ENCODE peak calls at places on chromosomes 7 and 10, in four cellular contexts. S is body of pancreas, X is dorsolateral prefrontal cortex, B is A549. R is an unnamed sample.

GRCh38 chr10:30600005-30600404 is 29.5 kb downstream of the LYZL2 start:
- DNase-seq in X (no peak), B (no peak), S (no peak), R (no peak)

GRCh38 chr10:109029870-109030269 is 893.4 kb downstream of the XPNPEP1 start:
- DNase-seq in B (no peak), X (no peak), S (no peak), R (no peak)

GRCh38 chr7:26735976-26736600 is 128.3 kb downstream of the SKAP2 start:
- DNase-seq in S (no peak), X (no peak), B (no peak), R (no peak)

GRCh38 chr10:35219292-35219691 is 92.6 kb downstream of the CREM start:
- DNase-seq in S (no peak), B (no peak), X (no peak), R (no peak)

GRCh38 chr10:124688889-124689670 is 55.1 kb downstream of the FAM53B start:
- DNase-seq in B (no peak), X (no peak), S (no peak), R (no peak)

GRCh38 chr7:97025983-97026704 is 1.5 kb upstream of the DLX5 start:
- DNase-seq in S (no peak), X (no peak), B (no peak), R (no peak)

GRCh38 chr10:5283305-5284158 is 81.2 kb upstream of the UCN3 start:
- DNase-seq in S (peak), B (peak), X (peak), R (peak)

GRCh38 chr10:61643316-61643751 is 19.4 kb upstream of the CABCOCO1 start:
- DNase-seq in B (no peak), S (no peak), X (no peak), R (no peak)

GRCh38 chr7:143485091-143485490 is 7.4 kb downstream of the TAS2R41 start:
- DNase-seq in X (no peak), S (no peak), B (no peak), R (no peak)

GRCh38 chr7:36670585-36671431 is 53.5 kb downstream of the AOAH start:
- DNase-seq in B (peak), S (peak), X (peak), R (peak)

GRCh38 chr7:2978403-2978802 is 65.3 kb downstream of the CARD11 start:
- DNase-seq in X (no peak), S (peak), B (no peak), R (peak)

GRCh38 chr7:1087462-1087809 is 477 bp upstream of the GPER1 start:
- DNase-seq in S (no peak), X (no peak), B (no peak), R (no peak)

GRCh38 chr10:116771891-116772290 is 29.5 kb upstream of the HSPA12A start:
- DNase-seq in B (no peak), X (no peak), S (no peak), R (no peak)

GRCh38 chr7:25852249-25852994 is 299.6 kb upstream of the NFE2L3 start:
- DNase-seq in B (no peak), X (no peak), S (no peak), R (peak)

GRCh38 chr10:112949875-112950507 is at the start of gene TCF7L2:
- DNase-seq in B (peak), X (peak), S (peak), R (peak)

GRCh38 chr7:145212050-145212449 is 376.2 kb upstream of the TPK1 start:
- DNase-seq in X (peak), B (no peak), S (no peak), R (no peak)

GRCh38 chr10:24974978-24975377 is 22.6 kb upstream of the PRTFDC1 start:
- DNase-seq in B (no peak), X (no peak), S (no peak), R (peak)

GRCh38 chr7:4809691-4810090 is 34.3 kb downstream of the AP5Z1 start:
- DNase-seq in X (no peak), S (no peak), B (no peak), R (no peak)

GRCh38 chr7:104650991-104651680 is 322.7 kb downstream of the LHFPL3 start:
- DNase-seq in X (peak), B (no peak), S (peak), R (no peak)

GRCh38 chr10:2460846-2461245 is 606.5 kb upstream of the PFKP start:
- DNase-seq in B (no peak), X (no peak), S (no peak), R (no peak)

GRCh38 chr10:23174075-23174973 is 17.8 kb upstream of the PTF1A start:
- DNase-seq in X (no peak), S (peak), B (no peak), R (no peak)

GRCh38 chr10:58666024-58666423 is 153.4 kb downstream of the BICC1 start:
- DNase-seq in S (no peak), X (no peak), B (no peak), R (peak)

GRCh38 chr10:1360011-1360580 is 303.9 kb downstream of the WDR37 start:
- DNase-seq in B (no peak), S (no peak), X (no peak), R (no peak)

GRCh38 chr7:113892818-113893217 is 26.0 kb downstream of the PPP1R3A start:
- DNase-seq in S (no peak), X (no peak), B (no peak), R (no peak)

GRCh38 chr10:3887885-3888476 is 103.0 kb upstream of the KLF6 start:
- DNase-seq in B (peak), X (no peak), S (no peak), R (peak)

GRCh38 chr10:3882855-3883254 is 97.8 kb upstream of the KLF6 start:
- DNase-seq in S (no peak), B (no peak), X (no peak), R (no peak)

GRCh38 chr10:3887404-3887803 is 102.4 kb upstream of the KLF6 start:
- DNase-seq in S (peak), X (no peak), B (no peak), R (no peak)

GRCh38 chr10:3886666-3887251 is 101.8 kb upstream of the KLF6 start:
- DNase-seq in X (no peak), B (peak), S (peak), R (peak)

GRCh38 chr10:3886191-3886590 is 101.2 kb upstream of the KLF6 start:
- DNase-seq in B (peak), S (peak), X (no peak), R (peak)
- H3K27ac ChIP-seq in B (peak), S (peak), X (no peak), R (peak)

GRCh38 chr7:30332549-30332948 is 48.2 kb downstream of the ZNRF2 start:
- DNase-seq in X (no peak), S (no peak), B (no peak), R (no peak)
- H3K4me3 ChIP-seq in X (no peak), S (no peak), B (no peak), R (no peak)

GRCh38 chr7:111954474-111955311 is 251.5 kb downstream of the DOCK4 start:
- DNase-seq in S (no peak), X (peak), B (no peak), R (no peak)

GRCh38 chr7:111958431-111958830 is 247.8 kb downstream of the DOCK4 start:
- DNase-seq in B (no peak), X (no peak), S (no peak), R (no peak)

GRCh38 chr7:111951027-111951426 is 255.2 kb downstream of the DOCK4 start:
- DNase-seq in X (no peak), B (no peak), S (no peak), R (no peak)

GRCh38 chr7:111954056-111954455 is 252.1 kb downstream of the DOCK4 start:
- DNase-seq in X (no peak), B (no peak), S (no peak), R (no peak)

DNA sequence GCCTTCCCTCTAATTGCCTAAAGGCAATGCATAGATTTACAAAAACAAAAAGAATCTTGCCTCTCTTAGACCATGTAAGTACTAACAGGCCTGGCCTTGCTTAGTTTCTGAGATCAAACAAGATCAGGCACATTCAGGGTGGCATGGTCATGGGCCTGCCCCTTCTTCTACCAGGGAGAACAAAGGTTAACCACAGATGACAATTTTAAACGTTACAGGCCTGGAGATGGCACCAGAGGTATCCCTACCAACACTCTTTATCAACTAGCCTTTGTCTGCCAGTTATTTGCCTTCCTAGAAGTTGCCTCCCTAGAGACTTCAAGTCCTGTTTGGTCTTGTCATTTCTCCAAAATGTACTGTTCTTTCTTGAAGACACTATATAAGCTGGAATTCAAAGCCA is 252.6 kb downstream of the DOCK4 start:
- DNase-seq in X (peak), S (no peak), B (no peak), R (no peak)
- TF ChIP-seq CTCF in X (peak), S (no peak), B (peak), R (no peak)

DNA sequence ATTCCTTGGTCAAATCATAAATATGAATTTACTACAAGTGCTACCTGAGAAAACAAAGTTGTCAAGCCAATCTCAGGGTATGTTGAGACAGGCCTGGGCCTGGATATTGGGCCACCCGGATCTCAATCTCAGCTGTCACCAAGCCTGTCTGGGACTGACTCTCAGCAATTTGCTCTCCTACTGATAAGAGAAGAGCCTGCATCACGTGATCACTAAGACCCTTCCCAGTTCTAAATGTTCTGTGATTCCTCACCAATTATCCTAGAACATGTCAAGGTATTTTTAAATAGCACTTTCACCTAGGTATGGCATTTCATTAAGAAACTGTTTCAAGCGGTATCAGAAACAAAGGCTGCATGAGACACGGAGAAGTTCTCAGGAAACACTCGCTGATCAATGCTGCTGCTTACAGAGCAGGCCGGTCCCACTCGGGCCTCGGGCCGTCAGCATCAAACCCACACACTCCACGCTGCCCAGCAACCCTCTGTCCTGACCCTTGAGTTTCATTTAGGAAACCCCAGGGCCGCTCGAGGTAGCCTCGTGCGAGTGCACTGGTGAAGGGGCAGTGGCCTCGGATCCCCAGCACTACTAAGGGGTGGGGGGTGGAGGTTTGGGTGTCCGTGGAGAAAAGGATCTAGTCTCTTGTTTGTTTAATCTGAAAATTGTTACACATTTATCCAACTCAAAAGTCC is 4.1 kb downstream of the KLF6 start:
- DNase-seq in X (no peak), S (no peak), B (no peak), R (no peak)
- H3K27ac ChIP-seq in X (peak), S (peak), B (peak), R (peak)

GRCh38 chr7:47513741-47514241 is 68.1 kb downstream of the TNS3 start:
- DNase-seq in S (no peak), X (peak), B (no peak), R (peak)
- H3K4me3 ChIP-seq in S (no peak), X (no peak), B (no peak), R (no peak)

GRCh38 chr7:107045980-107046379 is 1.5 kb downstream of the PRKAR2B start:
- DNase-seq in B (no peak), S (no peak), X (no peak), R (no peak)

GRCh38 chr7:107045195-107045960 is 873 bp downstream of the PRKAR2B start:
- DNase-seq in X (no peak), S (no peak), B (no peak), R (no peak)

GRCh38 chr7:107046511-107047259 is 2.2 kb downstream of the PRKAR2B start:
- DNase-seq in B (no peak), S (no peak), X (no peak), R (no peak)

GRCh38 chr7:107043916-107044346 is 574 bp upstream of the PRKAR2B start:
- DNase-seq in X (no peak), S (no peak), B (peak), R (no peak)

GRCh38 chr7:107044347-107045194 is at the start of gene PRKAR2B:
- DNase-seq in X (peak), B (peak), S (peak), R (peak)
- TF ChIP-seq CTCF in X (no peak), B (peak), S (no peak), R (no peak)

GRCh38 chr10:71888623-71889387 is 37.8 kb upstream of the PSAP start:
- DNase-seq in S (peak), B (peak), X (peak), R (peak)
- H3K27ac ChIP-seq in S (peak), B (peak), X (peak), R (peak)

GRCh38 chr7:154574235-154574634 is 428.7 kb downstream of the PAXIP1 start:
- DNase-seq in B (no peak), S (no peak), X (no peak), R (no peak)

GRCh38 chr7:154578351-154578750 is 424.6 kb downstream of the PAXIP1 start:
- DNase-seq in X (no peak), S (no peak), B (no peak), R (no peak)

GRCh38 chr7:154576604-154577003 is 426.3 kb downstream of the PAXIP1 start:
- DNase-seq in S (no peak), X (no peak), B (no peak), R (no peak)

GRCh38 chr7:154577141-154577540 is 425.8 kb downstream of the PAXIP1 start:
- DNase-seq in S (no peak), X (no peak), B (no peak), R (no peak)

DNA sequence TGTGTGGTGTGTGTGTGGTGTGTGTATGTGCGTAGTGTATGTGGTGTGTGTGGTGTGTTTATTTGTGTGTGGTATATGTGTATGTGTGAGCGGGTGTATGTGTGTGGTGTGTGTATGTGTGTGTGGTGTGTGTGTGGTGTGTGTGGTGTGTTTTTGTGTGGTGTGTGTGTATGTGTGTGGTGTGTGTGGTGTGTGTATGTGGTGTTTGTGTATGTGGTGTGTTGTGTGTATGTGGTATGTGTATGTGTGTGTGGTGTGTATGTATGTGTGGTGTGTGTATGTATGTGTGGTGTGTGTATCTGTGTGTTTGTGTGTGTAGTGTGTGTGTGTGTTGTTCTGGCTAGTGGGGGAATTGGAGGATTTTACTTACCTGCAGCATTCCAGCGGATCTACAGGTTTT is 427.4 kb downstream of the PAXIP1 start:
- DNase-seq in X (no peak), S (no peak), B (no peak), R (no peak)
- H3K4me3 ChIP-seq in X (no peak), S (no peak), B (no peak), R (no peak)

DNA sequence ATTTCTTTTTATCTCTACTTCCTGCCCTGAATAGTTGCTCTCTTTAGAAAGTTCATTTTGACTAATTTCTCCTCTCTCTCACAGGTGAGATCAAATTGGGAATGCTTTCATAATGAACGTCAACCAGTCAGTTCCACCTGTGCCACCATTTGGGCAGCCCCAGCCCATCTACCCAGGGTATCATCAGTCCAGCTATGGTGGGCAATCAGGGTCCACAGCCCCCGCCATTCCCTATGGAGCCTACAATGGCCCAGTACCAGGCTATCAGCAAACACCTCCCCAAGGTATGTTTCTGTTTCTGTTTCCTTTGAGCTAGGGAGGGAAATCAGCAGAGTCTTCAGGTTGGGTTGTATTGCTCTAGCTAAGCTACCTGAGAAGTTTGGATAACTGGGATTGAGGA is 2.5 kb downstream of the SEC24C start:
- DNase-seq in X (no peak), B (no peak), S (no peak), R (no peak)
- TF ChIP-seq CTCF in X (no peak), B (no peak), S (no peak), R (no peak)